ENCODE peak calls at places on chromosomes 2 and 18, in ten cellular contexts. G is MG63; S is brain microvascular endothelial cell; W is heart left ventricle; F is endodermal cell; C is cardiac muscle cell; Z is SJSA1; K is iPS DF 6.9; P is CD8-positive, alpha-beta T cell; O is aorta. A is an unnamed sample.

GRCh38 chr2:216013080-216013909 is at the start of gene MREG:
- DNase-seq in S (peak; percentile 66), G (peak; percentile 76), O (peak; percentile 78), W (peak; percentile 53), F (peak; percentile 96), Z (peak; percentile 40), K (peak; percentile 68), C (peak; percentile 82), P (peak; percentile 66), A (peak; percentile 88)

GRCh38 chr2:164824865-164825264 is 16.8 kb downstream of the COBLL1 start:
- DNase-seq in C (no peak), K (no peak), F (no peak), G (no peak), W (no peak), Z (no peak), S (no peak), P (no peak), O (no peak), A (no peak)

GRCh38 chr2:111054791-111055627 is 65.7 kb upstream of the BCL2L11 start:
- DNase-seq in G (no peak), K (no peak), S (no peak), Z (no peak), C (no peak), O (no peak), W (no peak), F (no peak), P (no peak), A (no peak)

GRCh38 chr18:7617738-7618422 is 50.8 kb downstream of the PTPRM start:
- DNase-seq in G (peak; percentile 71), W (peak; percentile 50), Z (peak; percentile 95), S (peak; percentile 83), F (no peak), P (no peak), C (peak; percentile 67), O (no peak), K (no peak), A (no peak)

GRCh38 chr2:162062559-162062958 is 11.5 kb downstream of the DPP4 start:
- DNase-seq in F (no peak), S (no peak), O (no peak), W (no peak), C (no peak), Z (no peak), P (no peak), G (no peak), K (no peak), A (no peak)

GRCh38 chr2:64609229-64609994 is 44.3 kb downstream of the SERTAD2 start:
- DNase-seq in O (peak; percentile 80), C (peak; percentile 62), P (peak; percentile 37), G (peak; percentile 61), Z (no peak), W (peak; percentile 59), S (no peak), K (no peak), F (peak; percentile 89), A (peak; percentile 90)

GRCh38 chr2:234377761-234378341 is 119.0 kb downstream of the ARL4C start:
- DNase-seq in O (no peak), F (peak; percentile 65), G (peak; percentile 23), C (no peak), W (no peak), K (no peak), Z (peak; percentile 74), S (peak; percentile 45), P (no peak), A (no peak)

GRCh38 chr2:54239427-54239826 is 16.6 kb downstream of the TSPYL6 start:
- DNase-seq in O (no peak), W (no peak), G (peak; percentile 4), Z (peak; percentile 58), P (no peak), F (no peak), K (no peak), C (no peak), S (peak; percentile 91), A (no peak)

GRCh38 chr2:43107679-43108078 is 118.7 kb downstream of the ZFP36L2 start:
- DNase-seq in G (no peak), O (peak; percentile 68), Z (no peak), P (no peak), W (no peak), S (no peak), K (no peak), F (peak; percentile 17), C (no peak), A (peak; percentile 60)

GRCh38 chr2:170022692-170023091 is 155.3 kb upstream of the MYO3B start:
- DNase-seq in G (peak; percentile 48), O (no peak), Z (no peak), F (no peak), P (no peak), C (no peak), W (no peak), S (peak; percentile 74), K (no peak), A (no peak)

GRCh38 chr2:112151701-112152440 is 13.7 kb downstream of the FBLN7 start:
- DNase-seq in G (no peak), W (no peak), Z (no peak), P (no peak), S (no peak), K (no peak), C (no peak), O (no peak), F (peak; percentile 35), A (no peak)

GRCh38 chr2:196245746-196246145 is 74.4 kb upstream of the STK17B start:
- DNase-seq in G (no peak), Z (no peak), O (no peak), K (no peak), W (no peak), C (no peak), P (no peak), F (no peak), S (no peak), A (no peak)

GRCh38 chr2:241755166-241755565 is 20.7 kb downstream of the D2HGDH start:
- DNase-seq in F (no peak), S (no peak), C (no peak), Z (no peak), O (no peak), K (no peak), P (no peak), W (no peak), G (no peak), A (no peak)

GRCh38 chr18:57542126-57542525 is 44.4 kb downstream of the FECH start:
- DNase-seq in G (peak; percentile 51), Z (no peak), C (no peak), F (no peak), K (no peak), W (no peak), O (no peak), P (no peak), S (peak; percentile 48), A (no peak)

GRCh38 chr18:31101148-31102019 is 837 bp downstream of the DSC2 start:
- DNase-seq in P (no peak), K (peak; percentile 18), O (peak; percentile 89), S (no peak), F (peak; percentile 92), W (peak; percentile 88), C (peak; percentile 78), G (peak; percentile 38), Z (no peak), A (peak; percentile 84)

GRCh38 chr2:156666130-156666785 is 230.1 kb downstream of the GPD2 start:
- DNase-seq in C (no peak), O (no peak), G (no peak), Z (no peak), S (no peak), W (no peak), K (no peak), F (no peak), P (no peak), A (no peak)

GRCh38 chr2:231646471-231646870 is 53.8 kb downstream of the TEX44 start:
- DNase-seq in Z (peak; percentile 43), S (no peak), O (no peak), W (no peak), G (no peak), K (no peak), C (no peak), F (no peak), P (no peak), A (no peak)

GRCh38 chr2:88355486-88355885 is 97.0 kb downstream of the FOXI3 start:
- DNase-seq in O (no peak), F (peak; percentile 58), W (no peak), Z (no peak), C (no peak), G (no peak), K (no peak), S (no peak), P (no peak), A (no peak)

GRCh38 chr18:7177131-7177744 is 53.7 kb upstream of the LRRC30 start:
- DNase-seq in Z (peak; percentile 30), K (no peak), F (peak; percentile 83), G (peak; percentile 23), S (peak; percentile 86), C (peak; percentile 80), O (no peak), W (no peak), P (no peak), A (no peak)

GRCh38 chr18:2780750-2781149 is 66.1 kb upstream of the EMILIN2 start:
- DNase-seq in O (no peak), G (no peak), F (no peak), C (no peak), W (no peak), S (no peak), Z (no peak), P (no peak), K (no peak), A (no peak)

GRCh38 chr2:221077799-221078198 is 494.3 kb downstream of the EPHA4 start:
- DNase-seq in O (no peak), W (no peak), G (no peak), K (no peak), F (no peak), P (no peak), Z (no peak), S (no peak), C (no peak), A (no peak)

GRCh38 chr2:237585590-237586221 is 4.8 kb downstream of the RAB17 start:
- DNase-seq in G (no peak), S (no peak), W (no peak), F (no peak), K (no peak), C (no peak), Z (no peak), O (peak; percentile 37), P (no peak), A (peak; percentile 37)
- H3K4me3 ChIP-seq in G (no peak overlapping the region), S (no peak overlapping the region), W (no peak overlapping the region), F (peak overlapping the region; percentile 85), K (no peak overlapping the region), C (no peak overlapping the region), Z (no peak overlapping the region), O (no peak overlapping the region), P (no peak overlapping the region), A (no peak overlapping the region)

GRCh38 chr2:97661927-97662326 is 1.9 kb downstream of the ACTR1B start:
- DNase-seq in K (no peak), P (no peak), O (no peak), S (no peak), G (no peak), W (no peak), C (no peak), Z (no peak), F (no peak), A (no peak)
- H3K4me3 ChIP-seq in K (no peak overlapping the region), P (no peak overlapping the region), O (no peak overlapping the region), S (no peak overlapping the region), G (no peak overlapping the region), W (peak overlapping the region; percentile 68), C (no peak overlapping the region), Z (no peak overlapping the region), F (peak overlapping the region; percentile 89), A (no peak overlapping the region)

GRCh38 chr2:240557808-240558207 is at the start of gene ANKMY1:
- DNase-seq in O (peak; percentile 79), F (peak; percentile 94), P (no peak), C (peak; percentile 88), W (peak; percentile 80), K (no peak), S (peak; percentile 47), Z (no peak), G (peak; percentile 78), A (peak; percentile 86)
- H3K4me3 ChIP-seq in O (peak within 1 kb of the TSS; percentile 1), F (peak within 1 kb of the TSS; percentile 35), P (peak within 1 kb of the TSS; percentile 13), C (peak within 1 kb of the TSS; percentile 27), W (peak within 1 kb of the TSS; percentile 59), K (no peak within 1 kb of the TSS), S (peak within 1 kb of the TSS; percentile 56), Z (no peak within 1 kb of the TSS), G (peak within 1 kb of the TSS; percentile 38), A (peak within 1 kb of the TSS; percentile 47)

GRCh38 chr2:85410584-85411404 is 628 bp upstream of the CAPG start:
- DNase-seq in O (no peak), G (peak; percentile 80), K (no peak), S (no peak), C (no peak), W (no peak), Z (no peak), P (no peak), F (no peak), A (peak; percentile 10)
- H3K4me3 ChIP-seq in O (no peak overlapping the region), G (peak overlapping the region; percentile 54), K (no peak overlapping the region), S (no peak overlapping the region), C (no peak overlapping the region), W (no peak overlapping the region), Z (no peak overlapping the region), P (no peak overlapping the region), F (no peak overlapping the region), A (no peak overlapping the region)